ENCODE peak calls at places on chromosomes 16 and 17, in nine cellular contexts. B is ovary, X is A549, U is suprapubic skin, P is transverse colon, L is uterus, F is stomach, C is thyroid gland, G is prostate gland. S is an unnamed sample.

GRCh38 chr17:34311291-34311690 is 7.9 kb upstream of the CCL8 start:
- DNase-seq in B (no peak), X (no peak), U (no peak), P (no peak), L (no peak), F (no peak), C (no peak), G (no peak), S (no peak)

GRCh38 chr16:1070084-1070987 is 2.2 kb upstream of the SSTR5 start:
- DNase-seq in B (no peak), X (no peak), U (no peak), P (no peak), L (no peak), F (no peak), C (no peak), G (no peak), S (no peak)

GRCh38 chr17:37637956-37638355 is 5.3 kb downstream of the DDX52 start:
- DNase-seq in B (no peak), X (no peak), U (no peak), P (no peak), L (no peak), F (no peak), C (no peak), G (no peak), S (no peak)

GRCh38 chr17:82047379-82047778 is 4.2 kb downstream of the RFNG start:
- DNase-seq in B (no peak), X (no peak), U (no peak), P (no peak), L (no peak), F (no peak), C (no peak), G (no peak), S (no peak)

GRCh38 chr16:54930034-54930938 is at the start of gene IRX5:
- DNase-seq in B (peak), X (peak), U (peak), P (peak), L (peak), F (peak), C (peak), G (peak), S (peak)

GRCh38 chr17:50845260-50846147 is 10.1 kb downstream of the WFIKKN2 start:
- DNase-seq in B (peak), X (no peak), U (no peak), P (no peak), L (no peak), F (no peak), C (no peak), G (no peak), S (no peak)

GRCh38 chr17:72660274-72661092 is 432.0 kb downstream of the SLC39A11 start:
- DNase-seq in B (no peak), X (no peak), U (no peak), P (no peak), L (no peak), F (no peak), C (no peak), G (no peak), S (no peak)

GRCh38 chr16:85123891-85124635 is 11.8 kb upstream of the CIBAR2 start:
- DNase-seq in B (no peak), X (no peak), U (peak), P (peak), L (peak), F (no peak), C (peak), G (no peak), S (no peak)

GRCh38 chr17:81492202-81492601 is 20.4 kb downstream of the ACTG1 start:
- DNase-seq in B (no peak), X (no peak), U (no peak), P (no peak), L (no peak), F (no peak), C (peak), G (no peak), S (no peak)

GRCh38 chr17:58985265-58985810 is 121.3 kb downstream of the TRIM37 start:
- DNase-seq in B (no peak), X (no peak), U (no peak), P (no peak), L (no peak), F (no peak), C (no peak), G (no peak), S (no peak)

GRCh38 chr17:19470529-19471261 is 59.7 kb downstream of the RNF112 start:
- DNase-seq in B (peak), X (no peak), U (peak), P (peak), L (peak), F (peak), C (peak), G (peak), S (no peak)

GRCh38 chr17:39082482-39082881 is 69.0 kb downstream of the PLXDC1 start:
- DNase-seq in B (no peak), X (no peak), U (no peak), P (no peak), L (no peak), F (no peak), C (no peak), G (no peak), S (no peak)

GRCh38 chr17:78118801-78119241 is 9.7 kb downstream of the TMC6 start:
- DNase-seq in B (no peak), X (no peak), U (no peak), P (no peak), L (no peak), F (no peak), C (no peak), G (no peak), S (no peak)

GRCh38 chr17:29110372-29110757 is 67.4 kb downstream of the PIPOX start:
- DNase-seq in B (no peak), X (no peak), U (no peak), P (no peak), L (no peak), F (no peak), C (no peak), G (no peak), S (no peak)

GRCh38 chr17:9444687-9445086 is 130.9 kb downstream of the STX8 start:
- DNase-seq in B (no peak), X (no peak), U (no peak), P (no peak), L (no peak), F (no peak), C (no peak), G (no peak), S (no peak)

GRCh38 chr17:65345261-65346060 is 208.3 kb downstream of the RGS9 start:
- DNase-seq in B (no peak), X (no peak), U (no peak), P (no peak), L (no peak), F (no peak), C (no peak), G (no peak), S (no peak)

GRCh38 chr17:74499992-74500391 is 31.3 kb downstream of the CD300LB start:
- DNase-seq in B (no peak), X (no peak), U (peak), P (no peak), L (no peak), F (no peak), C (no peak), G (no peak), S (no peak)

GRCh38 chr17:49456172-49456965 is 38.7 kb upstream of the NGFR start:
- DNase-seq in B (no peak), X (no peak), U (no peak), P (no peak), L (peak), F (no peak), C (no peak), G (no peak), S (no peak)

GRCh38 chr16:9159839-9160550 is 68.6 kb downstream of the HAPSTR1 start:
- DNase-seq in B (peak), X (peak), U (no peak), P (peak), L (peak), F (peak), C (peak), G (peak), S (peak)

GRCh38 chr16:82368041-82368440 is 198.0 kb upstream of the MPHOSPH6 start:
- DNase-seq in B (no peak), X (peak), U (no peak), P (no peak), L (no peak), F (peak), C (peak), G (peak), S (no peak)

GRCh38 chr16:8928467-8928957 is 35.2 kb downstream of the USP7 start:
- DNase-seq in B (no peak), X (no peak), U (no peak), P (no peak), L (no peak), F (no peak), C (no peak), G (no peak), S (no peak)

GRCh38 chr17:78787444-78787843 is 5.4 kb upstream of the CYTH1 start:
- DNase-seq in B (no peak), X (peak), U (no peak), P (no peak), L (no peak), F (no peak), C (no peak), G (no peak), S (peak)

GRCh38 chr16:53080345-53081031 is 25.7 kb downstream of the CHD9 start:
- DNase-seq in B (peak), X (peak), U (no peak), P (peak), L (peak), F (no peak), C (peak), G (peak), S (no peak)

GRCh38 chr17:82346342-82347300 is 12.4 kb upstream of the TEX19 start:
- DNase-seq in B (no peak), X (no peak), U (no peak), P (no peak), L (no peak), F (no peak), C (no peak), G (no peak), S (no peak)

GRCh38 chr17:45372325-45372869 is 55.6 kb upstream of the MAP3K14 start:
- DNase-seq in B (peak), X (peak), U (peak), P (no peak), L (no peak), F (no peak), C (no peak), G (no peak), S (no peak)

GRCh38 chr17:45374501-45374900 is 57.7 kb upstream of the MAP3K14 start:
- DNase-seq in B (no peak), X (no peak), U (no peak), P (no peak), L (no peak), F (no peak), C (no peak), G (no peak), S (no peak)

GRCh38 chr17:45368661-45369060 is 51.8 kb upstream of the MAP3K14 start:
- DNase-seq in B (no peak), X (no peak), U (no peak), P (no peak), L (no peak), F (no peak), C (no peak), G (no peak), S (no peak)

GRCh38 chr17:45370949-45371413 is 54.2 kb upstream of the MAP3K14 start:
- DNase-seq in B (peak), X (peak), U (peak), P (no peak), L (no peak), F (no peak), C (no peak), G (no peak), S (no peak)

DNA sequence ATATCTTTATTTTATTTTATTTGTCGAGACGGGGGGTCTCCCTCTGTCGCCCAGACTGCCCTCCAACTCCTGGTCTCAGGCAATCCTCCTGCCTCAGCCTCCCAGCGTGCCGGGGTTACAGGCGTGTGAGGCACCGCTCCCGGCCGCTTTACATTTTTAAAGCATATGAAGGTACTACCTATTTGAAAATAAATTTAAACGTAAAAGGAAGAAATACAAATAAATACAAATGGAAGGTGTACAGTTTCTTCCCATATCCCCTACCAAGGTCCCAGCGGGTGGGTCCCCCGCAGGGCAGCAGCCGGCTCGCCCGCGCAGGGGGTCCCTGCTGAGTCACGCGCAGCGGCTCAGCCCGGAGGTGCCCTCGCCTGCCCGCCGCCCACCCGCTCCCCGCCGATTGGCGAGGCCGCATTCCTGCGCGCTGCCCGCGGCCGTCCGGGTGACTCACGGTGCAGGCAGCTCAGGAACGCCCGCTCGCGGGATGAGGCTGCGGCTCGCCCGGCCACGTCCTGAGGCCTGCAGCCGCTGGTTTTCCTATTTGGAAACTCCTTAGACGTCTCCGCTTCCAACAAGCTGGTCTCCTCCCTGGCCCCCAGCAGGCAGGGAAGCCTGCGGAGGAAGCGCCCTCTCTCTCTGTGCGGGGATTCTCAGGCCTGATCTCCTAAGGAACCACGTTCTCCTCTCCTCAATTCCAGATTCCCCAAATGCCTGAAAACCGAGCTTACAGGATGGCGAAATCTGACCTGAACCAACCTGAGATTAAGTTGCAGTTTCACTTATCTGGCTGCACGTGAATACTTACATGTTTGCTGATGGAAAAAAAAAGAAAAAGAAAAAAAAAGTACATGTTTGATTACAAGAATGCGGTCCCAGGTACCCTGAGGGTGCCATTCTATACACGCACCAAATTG is 54.8 kb upstream of the MAP3K14 start:
- DNase-seq in B (peak), X (peak), U (peak), P (peak), L (peak), F (peak), C (peak), G (peak), S (peak)
- TF ChIP-seq POLR2A in B (no peak), X (no peak), U (no peak), P (no peak), L (peak), F (no peak), C (no peak), G (peak), S (no peak)

DNA sequence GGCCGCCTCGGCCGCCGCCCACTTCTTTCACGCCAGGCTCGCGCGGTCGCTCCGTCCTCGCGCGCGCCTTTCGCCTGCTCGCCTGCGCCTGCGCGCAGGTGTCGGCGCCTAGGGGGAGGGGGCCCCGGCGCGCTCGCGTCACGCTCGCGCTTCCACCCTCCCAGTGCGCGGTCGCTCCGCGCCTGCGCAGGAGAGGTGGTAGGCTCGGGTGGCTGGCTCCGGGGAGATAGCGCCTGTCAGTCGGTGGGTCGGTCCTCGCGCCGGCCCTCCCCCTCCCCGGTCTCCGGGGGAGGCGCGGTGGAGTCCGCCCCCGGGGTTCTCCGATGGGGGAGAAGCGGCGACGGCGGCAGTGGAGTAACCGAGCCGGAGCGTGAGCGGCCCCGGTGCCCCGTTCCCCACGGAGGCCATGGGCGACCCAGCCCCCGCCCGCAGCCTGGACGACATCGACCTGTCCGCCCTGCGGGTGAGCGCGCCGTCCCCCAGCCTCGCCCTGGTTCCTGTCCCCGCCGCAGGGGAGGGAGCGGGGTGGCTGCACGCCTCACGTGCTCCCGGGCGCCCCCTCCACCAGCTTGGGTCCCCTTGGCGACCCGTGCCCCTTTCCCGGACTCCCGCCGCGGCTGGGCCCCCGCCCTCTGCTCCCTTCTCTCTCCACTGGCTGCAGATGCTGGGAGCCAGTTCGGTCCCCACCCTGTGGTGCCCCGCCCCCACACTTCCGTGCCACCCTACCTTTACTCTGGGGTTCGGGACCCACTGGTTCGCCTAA is at the start of gene MINK1:
- DNase-seq in B (peak), X (peak), U (peak), P (peak), L (peak), F (peak), C (peak), G (peak), S (peak)
- TF ChIP-seq POLR2A in B (peak), X (peak), U (peak), P (peak), L (peak), F (peak), C (peak), G (peak), S (peak)

GRCh38 chr16:31093132-31093703 is 1.4 kb downstream of the VKORC1 start:
- DNase-seq in B (no peak), X (no peak), U (no peak), P (peak), L (no peak), F (no peak), C (no peak), G (no peak), S (no peak)
- TF ChIP-seq POLR2A in B (no peak), X (no peak), U (no peak), P (no peak), L (no peak), F (no peak), C (no peak), G (no peak), S (no peak)

DNA sequence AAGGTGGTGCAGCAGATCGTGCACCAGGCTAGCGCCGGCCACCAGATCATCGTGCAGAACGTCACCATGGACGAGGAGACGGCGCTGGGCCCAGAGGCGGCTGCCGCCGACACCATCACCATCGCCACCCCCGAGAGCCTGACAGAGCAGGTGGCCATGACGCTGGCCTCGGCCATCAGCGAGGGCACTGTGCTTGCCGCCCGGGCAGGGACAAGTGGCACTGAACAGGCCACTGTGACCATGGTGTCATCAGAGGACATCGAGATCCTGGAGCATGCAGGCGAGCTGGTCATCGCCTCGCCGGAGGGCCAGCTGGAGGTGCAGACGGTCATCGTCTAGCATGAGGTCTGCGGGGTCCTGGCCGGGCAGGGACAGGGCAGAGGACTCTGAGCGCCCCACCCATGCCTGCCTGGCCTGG is 1.0 kb upstream of the DNASE1L2 start:
- DNase-seq in B (no peak), X (no peak), U (no peak), P (no peak), L (no peak), F (no peak), C (no peak), G (no peak), S (no peak)
- TF ChIP-seq POLR2A in B (no peak), X (no peak), U (no peak), P (no peak), L (no peak), F (no peak), C (no peak), G (no peak), S (no peak)

GRCh38 chr17:63741251-63742049 is at the start of gene STRADA:
- DNase-seq in B (peak), X (peak), U (peak), P (peak), L (peak), F (peak), C (peak), G (peak), S (peak)
- TF ChIP-seq POLR2A in B (peak), X (peak), U (peak), P (peak), L (peak), F (no peak), C (peak), G (peak), S (peak)

DNA sequence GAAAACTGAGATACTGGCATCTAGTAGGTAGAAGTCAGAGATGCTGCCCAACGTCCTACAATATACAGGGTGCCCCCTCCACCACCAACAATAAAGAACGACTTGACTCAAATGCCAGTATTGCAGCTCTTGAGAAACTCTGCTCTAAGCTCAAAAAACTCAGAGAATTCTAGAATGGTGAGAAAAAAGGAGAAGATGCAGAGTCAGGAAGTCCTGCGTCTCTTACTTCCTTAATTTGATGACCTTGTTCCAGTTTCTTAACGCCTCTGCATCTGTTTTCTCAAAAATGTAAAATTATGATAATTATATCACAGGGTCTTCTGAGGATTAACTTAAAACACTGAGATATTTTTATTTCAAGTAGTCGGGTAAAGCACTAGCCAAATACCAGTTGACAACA is 1.7 kb upstream of the HSBP1 start:
- DNase-seq in B (no peak), X (no peak), U (no peak), P (no peak), L (no peak), F (no peak), C (no peak), G (no peak), S (no peak)
- TF ChIP-seq POLR2A in B (no peak), X (no peak), U (no peak), P (no peak), L (no peak), F (no peak), C (no peak), G (no peak), S (no peak)